ENCODE peak calls at places on chromosomes 2 and 18, in nine cellular contexts. One of them, this sample, is unnamed.

GRCh38 chr2:65420712-65421431 is 11.5 kb downstream of the SPRED2 start:
- DNase-seq in cardiac muscle cell: no peak
- DNase-seq in CD14-positive monocyte: peak; percentile 72
- DNase-seq in OCI-LY7: peak; percentile 83
- DNase-seq in fibroblast of the aortic adventitia: peak; percentile 61
- DNase-seq in Panc1: peak; percentile 28
- DNase-seq in choroid plexus epithelial cell: peak; percentile 57
- DNase-seq in astrocyte of the spinal cord: peak; percentile 58
- DNase-seq in neural crest cell: no peak
- DNase-seq in this sample: no peak

GRCh38 chr2:165535443-165535842 is 65.9 kb downstream of the CSRNP3 start:
- DNase-seq in fibroblast of the aortic adventitia: no peak
- DNase-seq in CD14-positive monocyte: no peak
- DNase-seq in Panc1: no peak
- DNase-seq in cardiac muscle cell: no peak
- DNase-seq in OCI-LY7: no peak
- DNase-seq in astrocyte of the spinal cord: no peak
- DNase-seq in choroid plexus epithelial cell: no peak
- DNase-seq in neural crest cell: no peak
- DNase-seq in this sample: no peak

GRCh38 chr18:11873670-11874340 is 22.6 kb downstream of the CHMP1B start:
- DNase-seq in OCI-LY7: no peak
- DNase-seq in cardiac muscle cell: no peak
- DNase-seq in Panc1: no peak
- DNase-seq in astrocyte of the spinal cord: no peak
- DNase-seq in CD14-positive monocyte: no peak
- DNase-seq in choroid plexus epithelial cell: no peak
- DNase-seq in fibroblast of the aortic adventitia: no peak
- DNase-seq in neural crest cell: no peak
- DNase-seq in this sample: no peak

GRCh38 chr18:12031836-12032235 is 50.5 kb downstream of the IMPA2 start:
- DNase-seq in astrocyte of the spinal cord: peak; percentile 87
- DNase-seq in OCI-LY7: no peak
- DNase-seq in cardiac muscle cell: no peak
- DNase-seq in Panc1: no peak
- DNase-seq in fibroblast of the aortic adventitia: peak; percentile 88
- DNase-seq in choroid plexus epithelial cell: peak; percentile 75
- DNase-seq in CD14-positive monocyte: no peak
- DNase-seq in neural crest cell: no peak
- DNase-seq in this sample: no peak

GRCh38 chr2:157055660-157056199 is 201.8 kb upstream of the GALNT5 start:
- DNase-seq in astrocyte of the spinal cord: peak; percentile 71
- DNase-seq in neural crest cell: no peak
- DNase-seq in fibroblast of the aortic adventitia: peak; percentile 76
- DNase-seq in OCI-LY7: peak; percentile 3
- DNase-seq in Panc1: no peak
- DNase-seq in cardiac muscle cell: peak; percentile 12
- DNase-seq in choroid plexus epithelial cell: peak; percentile 78
- DNase-seq in CD14-positive monocyte: no peak
- DNase-seq in this sample: no peak

GRCh38 chr18:31513189-31513907 is 15.4 kb downstream of the DSG2 start:
- DNase-seq in astrocyte of the spinal cord: peak; percentile 45
- DNase-seq in CD14-positive monocyte: no peak
- DNase-seq in choroid plexus epithelial cell: peak; percentile 79
- DNase-seq in OCI-LY7: no peak
- DNase-seq in Panc1: no peak
- DNase-seq in fibroblast of the aortic adventitia: peak; percentile 11
- DNase-seq in neural crest cell: no peak
- DNase-seq in cardiac muscle cell: no peak
- DNase-seq in this sample: no peak

GRCh38 chr18:6031442-6031841 is 136.1 kb upstream of the TMEM200C start:
- DNase-seq in OCI-LY7: no peak
- DNase-seq in fibroblast of the aortic adventitia: no peak
- DNase-seq in astrocyte of the spinal cord: no peak
- DNase-seq in choroid plexus epithelial cell: no peak
- DNase-seq in cardiac muscle cell: no peak
- DNase-seq in neural crest cell: no peak
- DNase-seq in Panc1: no peak
- DNase-seq in CD14-positive monocyte: no peak
- DNase-seq in this sample: no peak

GRCh38 chr2:153196378-153197058 is 282.0 kb downstream of the RPRM start:
- DNase-seq in CD14-positive monocyte: no peak
- DNase-seq in choroid plexus epithelial cell: no peak
- DNase-seq in fibroblast of the aortic adventitia: no peak
- DNase-seq in OCI-LY7: no peak
- DNase-seq in Panc1: no peak
- DNase-seq in astrocyte of the spinal cord: no peak
- DNase-seq in neural crest cell: no peak
- DNase-seq in cardiac muscle cell: no peak
- DNase-seq in this sample: no peak

GRCh38 chr2:206031162-206031784 is 54.7 kb downstream of the INO80D start:
- DNase-seq in choroid plexus epithelial cell: no peak
- DNase-seq in cardiac muscle cell: no peak
- DNase-seq in CD14-positive monocyte: no peak
- DNase-seq in astrocyte of the spinal cord: peak; percentile 23
- DNase-seq in OCI-LY7: no peak
- DNase-seq in neural crest cell: no peak
- DNase-seq in Panc1: no peak
- DNase-seq in fibroblast of the aortic adventitia: peak; percentile 27
- DNase-seq in this sample: no peak

GRCh38 chr2:64063924-64064331 is 44.7 kb upstream of the VPS54 start:
- DNase-seq in neural crest cell: no peak
- DNase-seq in fibroblast of the aortic adventitia: peak; percentile 91
- DNase-seq in OCI-LY7: peak; percentile 66
- DNase-seq in cardiac muscle cell: peak; percentile 68
- DNase-seq in astrocyte of the spinal cord: peak; percentile 73
- DNase-seq in Panc1: no peak
- DNase-seq in CD14-positive monocyte: no peak
- DNase-seq in choroid plexus epithelial cell: peak; percentile 86
- DNase-seq in this sample: no peak

GRCh38 chr2:8230466-8230865 is 451.4 kb upstream of the ID2 start:
- DNase-seq in CD14-positive monocyte: no peak
- DNase-seq in cardiac muscle cell: no peak
- DNase-seq in Panc1: no peak
- DNase-seq in OCI-LY7: peak; percentile 45
- DNase-seq in astrocyte of the spinal cord: no peak
- DNase-seq in choroid plexus epithelial cell: no peak
- DNase-seq in neural crest cell: no peak
- DNase-seq in fibroblast of the aortic adventitia: no peak
- DNase-seq in this sample: no peak

GRCh38 chr2:20091305-20091991 is 40.0 kb upstream of the LAPTM4A start:
- DNase-seq in fibroblast of the aortic adventitia: peak; percentile 98
- DNase-seq in Panc1: no peak
- DNase-seq in OCI-LY7: no peak
- DNase-seq in cardiac muscle cell: no peak
- DNase-seq in neural crest cell: no peak
- DNase-seq in choroid plexus epithelial cell: peak; percentile 94
- DNase-seq in CD14-positive monocyte: no peak
- DNase-seq in astrocyte of the spinal cord: peak; percentile 90
- DNase-seq in this sample: no peak

DNA sequence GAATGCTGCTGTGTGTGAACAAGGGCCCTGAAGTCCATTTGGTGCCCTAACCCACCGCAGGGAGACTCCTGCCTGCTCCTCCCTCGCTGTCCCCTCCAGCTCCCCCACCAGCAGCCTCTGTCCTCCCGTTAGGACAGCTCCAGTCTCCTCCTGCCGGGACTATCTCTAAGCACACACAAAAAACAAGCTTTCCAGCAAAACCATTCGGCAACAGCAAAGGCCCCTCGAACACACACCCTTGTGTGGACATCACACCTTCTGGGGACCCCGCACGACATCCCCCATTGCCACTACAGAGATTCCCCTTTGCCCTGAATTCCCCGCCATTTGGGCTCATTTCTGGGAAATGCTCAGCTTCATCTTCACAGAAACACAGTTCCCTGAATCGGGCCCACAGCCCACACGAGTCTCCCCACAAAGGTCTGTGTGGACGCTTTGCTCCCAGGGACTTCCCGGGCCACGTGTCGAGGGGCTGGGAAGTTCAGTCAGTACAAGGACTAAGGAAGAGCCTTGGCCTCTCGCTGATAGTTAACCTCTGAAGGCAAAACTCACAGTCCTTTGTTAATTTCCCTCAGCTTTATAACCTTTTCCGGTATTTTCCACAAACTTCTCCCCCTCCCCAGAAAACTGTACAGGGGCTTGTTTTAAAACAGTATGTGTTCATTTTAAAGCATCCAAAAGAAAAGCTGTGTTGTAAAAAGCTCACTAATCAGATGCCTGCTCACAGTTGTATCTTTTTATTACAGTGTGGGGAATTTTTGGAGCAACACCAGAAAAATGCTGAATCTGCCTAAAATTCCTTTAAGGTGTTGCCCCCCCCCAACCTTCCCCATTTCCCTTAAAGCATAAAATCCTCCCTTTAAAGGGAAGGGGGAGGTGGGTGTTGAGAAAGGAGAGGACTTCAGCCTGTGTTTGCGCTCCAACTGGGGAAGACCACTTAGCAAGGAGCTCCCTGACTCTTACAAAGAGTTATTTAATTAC is 25.9 kb downstream of the SMAD7 start:
- DNase-seq in fibroblast of the aortic adventitia: no peak
- DNase-seq in OCI-LY7: no peak
- DNase-seq in CD14-positive monocyte: no peak
- DNase-seq in choroid plexus epithelial cell: no peak
- DNase-seq in cardiac muscle cell: no peak
- DNase-seq in Panc1: no peak
- DNase-seq in neural crest cell: no peak
- DNase-seq in astrocyte of the spinal cord: no peak
- DNase-seq in this sample: no peak
- TF ChIP-seq CTCF in fibroblast of the aortic adventitia: peak; percentile 13
- TF ChIP-seq CTCF in OCI-LY7: no peak
- TF ChIP-seq CTCF in CD14-positive monocyte: no peak
- TF ChIP-seq CTCF in choroid plexus epithelial cell: peak; percentile 36
- TF ChIP-seq CTCF in cardiac muscle cell: peak; percentile 5
- TF ChIP-seq CTCF in Panc1: no peak
- TF ChIP-seq CTCF in neural crest cell: no peak
- TF ChIP-seq CTCF in astrocyte of the spinal cord: peak; percentile 6
- TF ChIP-seq CTCF in this sample: no peak

DNA sequence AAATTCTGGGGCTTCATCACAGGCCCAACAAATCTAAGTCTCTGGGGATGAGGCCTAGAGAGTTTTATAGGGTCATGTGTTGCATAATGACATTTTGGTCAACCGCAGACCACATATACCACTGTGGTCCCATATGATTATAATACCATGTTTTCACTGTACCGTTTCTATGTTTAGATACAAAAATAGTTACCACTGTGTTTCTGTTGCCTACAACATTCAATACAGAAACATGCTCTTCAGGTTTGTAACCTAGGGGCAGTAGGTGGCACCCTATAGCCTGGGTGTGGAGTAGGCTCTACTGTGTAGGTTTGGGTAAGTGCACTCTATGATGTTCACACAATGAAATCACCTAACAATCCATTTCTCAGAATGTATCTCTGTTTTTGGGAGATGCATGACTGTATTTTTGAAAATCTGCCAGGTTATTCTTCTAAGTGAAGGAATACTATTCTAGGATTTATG is 485.2 kb downstream of the PTPRM start:
- DNase-seq in cardiac muscle cell: no peak
- DNase-seq in CD14-positive monocyte: no peak
- DNase-seq in choroid plexus epithelial cell: no peak
- DNase-seq in fibroblast of the aortic adventitia: peak; percentile 75
- DNase-seq in Panc1: no peak
- DNase-seq in neural crest cell: no peak
- DNase-seq in OCI-LY7: no peak
- DNase-seq in astrocyte of the spinal cord: peak; percentile 27
- DNase-seq in this sample: no peak
- TF ChIP-seq CTCF in cardiac muscle cell: no peak
- TF ChIP-seq CTCF in CD14-positive monocyte: no peak
- TF ChIP-seq CTCF in choroid plexus epithelial cell: no peak
- TF ChIP-seq CTCF in fibroblast of the aortic adventitia: no peak
- TF ChIP-seq CTCF in Panc1: no peak
- TF ChIP-seq CTCF in neural crest cell: no peak
- TF ChIP-seq CTCF in OCI-LY7: peak; percentile 29
- TF ChIP-seq CTCF in astrocyte of the spinal cord: no peak
- TF ChIP-seq CTCF in this sample: no peak

DNA sequence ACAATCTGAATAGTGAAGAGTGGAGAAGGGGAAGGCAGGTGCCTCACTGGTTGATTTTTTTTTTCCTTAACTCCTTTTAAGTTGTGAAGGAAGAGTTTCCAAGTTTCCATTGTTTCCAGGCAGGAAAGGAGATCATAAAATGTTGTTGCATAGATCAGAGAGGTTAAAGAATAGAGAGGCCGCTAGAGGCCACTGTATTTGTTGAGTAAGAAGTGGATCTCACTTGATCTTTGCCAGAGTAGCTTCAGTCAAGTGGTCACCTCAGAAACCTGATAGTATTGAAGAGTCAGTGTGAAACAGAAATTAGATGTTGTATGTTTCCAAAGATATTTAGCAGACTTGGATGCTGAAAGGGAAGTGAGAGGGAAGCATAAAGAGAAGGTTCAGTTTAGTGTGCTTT is 17.6 kb downstream of the CTNNA2 start:
- DNase-seq in neural crest cell: no peak
- DNase-seq in Panc1: no peak
- DNase-seq in fibroblast of the aortic adventitia: no peak
- DNase-seq in choroid plexus epithelial cell: no peak
- DNase-seq in OCI-LY7: no peak
- DNase-seq in astrocyte of the spinal cord: peak; percentile 3
- DNase-seq in cardiac muscle cell: peak; percentile 84
- DNase-seq in CD14-positive monocyte: no peak
- DNase-seq in this sample: no peak
- TF ChIP-seq CTCF in neural crest cell: peak; percentile 48
- TF ChIP-seq CTCF in Panc1: peak; percentile 38
- TF ChIP-seq CTCF in fibroblast of the aortic adventitia: no peak
- TF ChIP-seq CTCF in choroid plexus epithelial cell: no peak
- TF ChIP-seq CTCF in OCI-LY7: peak; percentile 40
- TF ChIP-seq CTCF in astrocyte of the spinal cord: no peak
- TF ChIP-seq CTCF in cardiac muscle cell: no peak
- TF ChIP-seq CTCF in CD14-positive monocyte: no peak
- TF ChIP-seq CTCF in this sample: no peak

GRCh38 chr2:10258326-10258725 is 44.4 kb upstream of the HPCAL1 start:
- DNase-seq in Panc1: no peak
- DNase-seq in cardiac muscle cell: no peak
- DNase-seq in choroid plexus epithelial cell: no peak
- DNase-seq in astrocyte of the spinal cord: no peak
- DNase-seq in neural crest cell: no peak
- DNase-seq in fibroblast of the aortic adventitia: no peak
- DNase-seq in OCI-LY7: no peak
- DNase-seq in CD14-positive monocyte: no peak
- DNase-seq in this sample: no peak

GRCh38 chr2:10257500-10258147 is 45.1 kb upstream of the HPCAL1 start:
- DNase-seq in neural crest cell: no peak
- DNase-seq in OCI-LY7: no peak
- DNase-seq in choroid plexus epithelial cell: no peak
- DNase-seq in cardiac muscle cell: no peak
- DNase-seq in CD14-positive monocyte: peak; percentile 27
- DNase-seq in fibroblast of the aortic adventitia: no peak
- DNase-seq in Panc1: no peak
- DNase-seq in astrocyte of the spinal cord: no peak
- DNase-seq in this sample: no peak

GRCh38 chr2:10258726-10259125 is 44.0 kb upstream of the HPCAL1 start:
- DNase-seq in cardiac muscle cell: no peak
- DNase-seq in OCI-LY7: no peak
- DNase-seq in CD14-positive monocyte: peak; percentile 18
- DNase-seq in fibroblast of the aortic adventitia: no peak
- DNase-seq in neural crest cell: no peak
- DNase-seq in choroid plexus epithelial cell: no peak
- DNase-seq in Panc1: no peak
- DNase-seq in astrocyte of the spinal cord: no peak
- DNase-seq in this sample: no peak

GRCh38 chr2:10257036-10257435 is 45.7 kb upstream of the HPCAL1 start:
- DNase-seq in astrocyte of the spinal cord: no peak
- DNase-seq in CD14-positive monocyte: peak; percentile 22
- DNase-seq in OCI-LY7: no peak
- DNase-seq in neural crest cell: no peak
- DNase-seq in Panc1: no peak
- DNase-seq in cardiac muscle cell: no peak
- DNase-seq in fibroblast of the aortic adventitia: no peak
- DNase-seq in choroid plexus epithelial cell: no peak
- DNase-seq in this sample: no peak

GRCh38 chr2:10260130-10260529 is 42.6 kb upstream of the HPCAL1 start:
- DNase-seq in OCI-LY7: no peak
- DNase-seq in choroid plexus epithelial cell: no peak
- DNase-seq in CD14-positive monocyte: no peak
- DNase-seq in neural crest cell: no peak
- DNase-seq in cardiac muscle cell: no peak
- DNase-seq in fibroblast of the aortic adventitia: no peak
- DNase-seq in Panc1: no peak
- DNase-seq in astrocyte of the spinal cord: no peak
- DNase-seq in this sample: no peak
- TF ChIP-seq CTCF in OCI-LY7: no peak
- TF ChIP-seq CTCF in choroid plexus epithelial cell: no peak
- TF ChIP-seq CTCF in CD14-positive monocyte: no peak
- TF ChIP-seq CTCF in neural crest cell: no peak
- TF ChIP-seq CTCF in cardiac muscle cell: no peak
- TF ChIP-seq CTCF in fibroblast of the aortic adventitia: no peak
- TF ChIP-seq CTCF in Panc1: no peak
- TF ChIP-seq CTCF in astrocyte of the spinal cord: no peak
- TF ChIP-seq CTCF in this sample: no peak